ENCODE peak calls at places on chromosomes 4 and X, in four cellular contexts. O is hepatocyte, J is neural progenitor cell, M is SK-N-SH. H is an unnamed sample.

GRCh38 chr4:10074767-10075105 is 41.9 kb downstream of the WDR1 start:
- DNase-seq in M (no peak), J (peak; percentile 31), O (no peak), H (peak; percentile 84)

GRCh38 chr4:48698029-48698901 is 81.8 kb downstream of the FRYL start:
- DNase-seq in J (peak; percentile 15), M (no peak), O (peak; percentile 76), H (peak; percentile 85)

GRCh38 chr4:7988437-7988836 is 48.8 kb upstream of the AFAP1 start:
- DNase-seq in O (no peak), M (no peak), J (no peak), H (peak; percentile 91)

GRCh38 chr4:75995727-75996126 is 5.0 kb upstream of the SDAD1 start:
- DNase-seq in M (peak; percentile 45), O (peak; percentile 78), J (peak; percentile 67), H (peak; percentile 76)

GRCh38 chrX:102154900-102155805 is 624 bp downstream of the BEX5 start:
- DNase-seq in O (no peak), J (peak; percentile 1), M (peak; percentile 9), H (peak; percentile 8)

GRCh38 chrX:40434947-40435346 is 145.8 kb upstream of the ATP6AP2 start:
- DNase-seq in O (peak; percentile 66), M (peak; percentile 51), J (peak; percentile 48), H (peak; percentile 20)

GRCh38 chr4:54050214-54050904 is 14.0 kb downstream of the CHIC2 start:
- DNase-seq in O (no peak), J (no peak), M (no peak), H (peak; percentile 41)

GRCh38 chr4:11194431-11194830 is 234.3 kb downstream of the HS3ST1 start:
- DNase-seq in J (no peak), M (no peak), O (no peak), H (no peak)

GRCh38 chr4:86935833-86936721 is 1.3 kb downstream of the AFF1 start:
- DNase-seq in O (peak; percentile 75), M (no peak), J (peak; percentile 36), H (peak; percentile 80)

GRCh38 chr4:126991965-126992364 is 640.8 kb upstream of the INTU start:
- DNase-seq in O (no peak), J (no peak), M (no peak), H (peak; percentile 33)

GRCh38 chr4:105453550-105454201 is 20.2 kb downstream of the PPA2 start:
- DNase-seq in J (no peak), M (no peak), O (no peak), H (peak; percentile 21)

GRCh38 chrX:37302569-37302968 is 46.6 kb upstream of the PRRG1 start:
- DNase-seq in J (peak; percentile 27), M (no peak), O (peak; percentile 50), H (peak; percentile 35)

GRCh38 chr4:133062851-133063250 is 86.2 kb upstream of the PCDH10 start:
- DNase-seq in J (no peak), M (no peak), O (no peak), H (no peak)

GRCh38 chr4:38015886-38016515 is 55.8 kb downstream of the PTTG2 start:
- DNase-seq in J (no peak), O (no peak), M (no peak), H (no peak)

GRCh38 chrX:134949271-134949670 is 41.5 kb upstream of the SMIM10 start:
- DNase-seq in O (peak; percentile 39), M (no peak), J (no peak), H (peak; percentile 26)

GRCh38 chr4:141121101-141121500 is 12.2 kb downstream of the RNF150 start:
- DNase-seq in M (no peak), O (no peak), J (no peak), H (no peak)

GRCh38 chr4:6688879-6689505 is 4.7 kb upstream of the S100P start:
- DNase-seq in O (peak; percentile 90), M (no peak), J (peak; percentile 31), H (peak; percentile 94)

GRCh38 chrX:8783100-8784098 is 17.8 kb downstream of the FAM9A start:
- DNase-seq in J (peak; percentile 8), O (no peak), M (peak; percentile 41), H (peak; percentile 10)

GRCh38 chrX:124263743-124264142 is 68.7 kb upstream of the TEX13D start:
- DNase-seq in O (no peak), M (no peak), J (no peak), H (no peak)

GRCh38 chr4:42917316-42917715 is 24.8 kb downstream of the GRXCR1 start:
- DNase-seq in M (no peak), J (no peak), O (no peak), H (no peak)

GRCh38 chrX:41273638-41274037 is 60.3 kb upstream of the DDX3X start:
- DNase-seq in J (no peak), M (no peak), O (no peak), H (peak; percentile 33)

GRCh38 chr4:146369446-146369845 is 152.3 kb downstream of the SLC10A7 start:
- DNase-seq in J (no peak), M (no peak), O (no peak), H (no peak)

GRCh38 chr4:124635331-124635730 is 77.2 kb downstream of the ANKRD50 start:
- DNase-seq in J (no peak), O (no peak), M (no peak), H (no peak)

GRCh38 chr4:67558493-67558892 is at the start of gene STAP1:
- DNase-seq in J (no peak), M (no peak), O (no peak), H (no peak)

GRCh38 chr4:54225671-54226398 is 3.3 kb upstream of the PDGFRA start:
- DNase-seq in M (no peak), O (peak; percentile 16), J (peak; percentile 29), H (peak; percentile 75)

GRCh38 chr4:151195801-151196200 is 81.2 kb upstream of the PRSS48 start:
- DNase-seq in M (no peak), O (no peak), J (no peak), H (peak; percentile 86)

GRCh38 chr4:87839309-87839946 is 6.7 kb downstream of the MEPE start:
- DNase-seq in O (peak; percentile 61), J (peak; percentile 56), M (no peak), H (peak; percentile 71)

GRCh38 chrX:106035064-106035463 is 3.5 kb downstream of the SERPINA7 start:
- DNase-seq in O (no peak), J (peak; percentile 25), M (no peak), H (no peak)

GRCh38 chr4:30770049-30770549 is 49.9 kb downstream of the PCDH7 start:
- DNase-seq in O (no peak), J (no peak), M (no peak), H (no peak)

GRCh38 chr4:150579591-150580234 is 2.2 kb upstream of the MAB21L2 start:
- DNase-seq in J (peak; percentile 75), O (peak; percentile 46), M (peak; percentile 57), H (peak; percentile 66)

GRCh38 chrX:24561121-24561520 is 86.0 kb downstream of the PCYT1B start:
- DNase-seq in M (peak; percentile 8), J (peak; percentile 31), O (no peak), H (peak; percentile 36)

GRCh38 chr4:81647388-81647787 is 175.7 kb upstream of the RASGEF1B start:
- DNase-seq in O (no peak), J (peak; percentile 26), M (no peak), H (no peak)

GRCh38 chr4:132227349-132228165 is 921.5 kb upstream of the PCDH10 start:
- DNase-seq in M (peak; percentile 7), O (peak; percentile 90), J (peak; percentile 88), H (peak; percentile 51)

GRCh38 chr4:96352051-96352517 is 512.2 kb downstream of the PDHA2 start:
- DNase-seq in J (peak; percentile 49), M (peak; percentile 16), O (peak; percentile 13), H (no peak)

GRCh38 chr4:181612240-181612639 is 631.0 kb upstream of the TENM3 start:
- DNase-seq in O (no peak), J (no peak), M (no peak), H (no peak)

GRCh38 chr4:47668810-47669408 is 169.0 kb downstream of the CORIN start:
- DNase-seq in M (peak; percentile 43), O (peak; percentile 70), J (peak; percentile 43), H (peak; percentile 66)

GRCh38 chr4:28482580-28482979 is 1621.9 kb downstream of the STIM2 start:
- DNase-seq in M (no peak), J (no peak), O (no peak), H (no peak)

GRCh38 chr4:138835833-138836521 is 179.6 kb upstream of the NOCT start:
- DNase-seq in O (peak; percentile 66), M (peak; percentile 33), J (no peak), H (peak; percentile 42)

GRCh38 chr4:8205749-8206611 is 6.9 kb downstream of the SH3TC1 start:
- DNase-seq in M (no peak), O (no peak), J (no peak), H (no peak)

GRCh38 chrX:140439455-140439854 is 65.4 kb downstream of the SOX3 start:
- DNase-seq in M (peak; percentile 5), O (peak; percentile 49), J (peak; percentile 92), H (peak; percentile 21)
- TF ChIP-seq EZH2phosphoT487 in M (no peak), O (no peak), J (no peak), H (no peak)

GRCh38 chr4:72394264-72394663 is 174.8 kb downstream of the ADAMTS3 start:
- DNase-seq in M (no peak), J (peak; percentile 9), O (no peak), H (no peak)

GRCh38 chr4:72397314-72397713 is 171.7 kb downstream of the ADAMTS3 start:
- DNase-seq in J (no peak), M (no peak), O (peak; percentile 11), H (peak; percentile 7)
- TF ChIP-seq EZH2phosphoT487 in J (no peak), M (no peak), O (no peak), H (no peak)

GRCh38 chrX:45621356-45622041 is 420.8 kb upstream of the DIPK2B start:
- DNase-seq in M (no peak), J (no peak), O (no peak), H (peak; percentile 78)

GRCh38 chrX:45622042-45622423 is 421.4 kb upstream of the DIPK2B start:
- DNase-seq in O (no peak), J (no peak), M (no peak), H (no peak)

GRCh38 chrX:45619290-45619689 is 418.6 kb upstream of the DIPK2B start:
- DNase-seq in M (no peak), O (no peak), J (peak; percentile 31), H (peak; percentile 39)

GRCh38 chrX:45623266-45623665 is 422.6 kb upstream of the DIPK2B start:
- DNase-seq in M (no peak), J (no peak), O (peak; percentile 24), H (peak; percentile 83)

GRCh38 chrX:45622538-45622937 is 421.9 kb upstream of the DIPK2B start:
- DNase-seq in O (no peak), J (no peak), M (no peak), H (peak; percentile 74)
- TF ChIP-seq EZH2phosphoT487 in O (no peak), J (no peak), M (no peak), H (no peak)

DNA sequence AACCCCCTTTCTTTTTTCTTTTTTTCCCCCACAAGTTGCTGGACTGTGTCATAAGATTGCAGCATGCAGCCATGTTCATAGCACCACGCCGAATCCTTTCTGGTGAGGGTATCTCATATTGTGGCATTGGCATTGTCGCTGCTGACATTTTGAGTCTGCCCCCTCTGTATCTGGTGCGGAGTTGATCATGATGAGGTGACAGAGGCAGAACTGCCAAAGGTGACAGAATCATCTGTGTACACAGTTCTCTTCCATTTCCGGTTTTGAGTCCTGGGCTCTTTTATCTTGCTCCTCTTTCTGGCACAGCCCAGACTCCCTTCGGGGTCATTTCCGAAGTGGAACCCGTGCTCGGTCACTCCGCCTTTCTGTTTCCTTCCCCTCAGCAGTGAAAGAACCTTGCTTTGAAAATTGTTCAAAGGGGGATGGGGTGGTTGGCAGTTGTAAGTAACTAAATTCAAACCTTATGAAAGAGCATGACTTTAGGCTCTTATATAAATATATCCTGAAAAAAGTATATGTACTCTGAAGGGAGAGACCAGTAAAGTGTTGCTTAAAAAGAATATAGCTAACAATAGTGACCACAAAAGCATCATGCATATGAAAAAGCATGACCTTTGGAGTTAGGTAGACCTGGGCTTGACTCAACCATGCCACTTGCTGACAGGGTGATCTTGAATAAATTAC is 55.0 kb upstream of the BMP2K start:
- DNase-seq in J (no peak), M (no peak), O (no peak), H (no peak)
- TF ChIP-seq EZH2phosphoT487 in J (no peak), M (no peak), O (no peak), H (no peak)

H was measured in GM23248.